ENCODE peak calls at places on chromosomes 16 and 17, in nine cellular contexts. C is AG20443; K is HuH-7.5; B is iPS-NIHi11; U is AG08396; Y is stimulated activated CD4-positive, alpha-beta T cell treated with anti-CD3 and anti-CD28 coated beads, Interleukin-1b, Interleukin-23, amount 100 ng/mL, for 48 hours; F is H54; N is cardiac fibroblast; T is SHP77. G is an unnamed sample.

GRCh38 chr16:13322357-13322756 is 421.0 kb downstream of the SHISA9 start:
- DNase-seq in C (no peak), K (no peak), B (no peak), U (no peak), Y (no peak), F (no peak), N (no peak), T (no peak), G (no peak)

GRCh38 chr17:74759243-74759801 is 10.9 kb downstream of the NHERF1 start:
- DNase-seq in C (no peak), K (no peak), B (no peak), U (no peak), Y (no peak), F (no peak), N (no peak), T (no peak), G (no peak)

GRCh38 chr17:34609210-34609609 is 29.8 kb downstream of the TMEM132E start:
- DNase-seq in C (no peak), K (no peak), B (no peak), U (no peak), Y (no peak), F (no peak), N (no peak), T (no peak), G (no peak)

GRCh38 chr16:71769222-71769621 is 39.4 kb downstream of the AP1G1 start:
- DNase-seq in C (no peak), K (no peak), B (no peak), U (no peak), Y (no peak), F (no peak), N (no peak), T (no peak), G (no peak)

GRCh38 chr17:73396429-73397277 is 84.9 kb upstream of the CDC42EP4 start:
- DNase-seq in C (no peak), K (no peak), B (no peak), U (no peak), Y (no peak), F (no peak), N (peak; percentile 9), T (no peak), G (no peak)

GRCh38 chr17:49913226-49914095 is 55.5 kb upstream of the DLX4 start:
- DNase-seq in C (peak; percentile 79), K (no peak), B (no peak), U (peak; percentile 56), Y (no peak), F (peak; percentile 98), N (peak; percentile 57), T (no peak), G (no peak)

GRCh38 chr17:10053976-10054551 is 144.3 kb downstream of the GAS7 start:
- DNase-seq in C (no peak), K (no peak), B (no peak), U (no peak), Y (no peak), F (no peak), N (no peak), T (no peak), G (no peak)

GRCh38 chr16:81855552-81856153 is 76.6 kb downstream of the PLCG2 start:
- DNase-seq in C (no peak), K (no peak), B (no peak), U (no peak), Y (no peak), F (no peak), N (no peak), T (no peak), G (no peak)

GRCh38 chr17:1473170-1473569 is 17.1 kb upstream of the CRK start:
- DNase-seq in C (no peak), K (no peak), B (no peak), U (no peak), Y (no peak), F (no peak), N (no peak), T (no peak), G (no peak)

GRCh38 chr17:74730491-74731346 is 6.3 kb upstream of the RAB37 start:
- DNase-seq in C (no peak), K (no peak), B (no peak), U (no peak), Y (peak; percentile 19), F (no peak), N (no peak), T (no peak), G (peak; percentile 80)

GRCh38 chr17:60864674-60865080 is 187.0 kb downstream of the BCAS3 start:
- DNase-seq in C (no peak), K (no peak), B (no peak), U (no peak), Y (no peak), F (no peak), N (no peak), T (no peak), G (no peak)

GRCh38 chr17:2235792-2236365 is 67.7 kb downstream of the SMG6 start:
- DNase-seq in C (no peak), K (no peak), B (no peak), U (no peak), Y (no peak), F (no peak), N (peak; percentile 80), T (no peak), G (no peak)

GRCh38 chr17:3794890-3795757 is 5.9 kb downstream of the ITGAE start:
- DNase-seq in C (peak; percentile 44), K (peak; percentile 20), B (peak; percentile 48), U (peak; percentile 42), Y (peak; percentile 20), F (peak; percentile 75), N (peak; percentile 64), T (no peak), G (no peak)

GRCh38 chr16:24670623-24671454 is 58.6 kb upstream of the TNRC6A start:
- DNase-seq in C (peak; percentile 80), K (no peak), B (peak; percentile 67), U (peak; percentile 79), Y (peak; percentile 14), F (peak; percentile 58), N (peak; percentile 86), T (peak; percentile 54), G (no peak)

GRCh38 chr16:23254338-23254737 is 47.8 kb upstream of the SCNN1B start:
- DNase-seq in C (peak; percentile 22), K (no peak), B (no peak), U (peak; percentile 60), Y (no peak), F (peak; percentile 45), N (peak; percentile 10), T (no peak), G (no peak)

GRCh38 chr16:81238296-81239011 is at the start of gene BCO1:
- DNase-seq in C (peak; percentile 41), K (no peak), B (no peak), U (peak; percentile 29), Y (no peak), F (peak; percentile 8), N (peak; percentile 52), T (peak; percentile 30), G (no peak)

GRCh38 chr17:51231999-51232398 is 27.9 kb downstream of the MBTD1 start:
- DNase-seq in C (no peak), K (no peak), B (no peak), U (no peak), Y (no peak), F (no peak), N (no peak), T (no peak), G (no peak)

GRCh38 chr17:76599699-76600460 is 14.2 kb upstream of the ST6GALNAC2 start:
- DNase-seq in C (no peak), K (no peak), B (no peak), U (no peak), Y (no peak), F (no peak), N (no peak), T (no peak), G (peak; percentile 55)

GRCh38 chr16:60100371-60100770 is 1366.3 kb upstream of the GOT2 start:
- DNase-seq in C (no peak), K (no peak), B (no peak), U (no peak), Y (no peak), F (no peak), N (no peak), T (no peak), G (no peak)

GRCh38 chr16:10039220-10040096 is 142.8 kb downstream of the GRIN2A start:
- DNase-seq in C (peak; percentile 18), K (no peak), B (peak; percentile 75), U (peak; percentile 10), Y (no peak), F (no peak), N (no peak), T (no peak), G (no peak)

GRCh38 chr17:34121311-34121710 is 133.8 kb upstream of the CCL2 start:
- DNase-seq in C (no peak), K (no peak), B (no peak), U (no peak), Y (no peak), F (no peak), N (no peak), T (no peak), G (no peak)

GRCh38 chr17:41610965-41611640 is 1.5 kb downstream of the KRT16 start:
- DNase-seq in C (no peak), K (no peak), B (no peak), U (no peak), Y (no peak), F (no peak), N (no peak), T (no peak), G (no peak)

GRCh38 chr17:7311110-7311698 is 3.8 kb downstream of the EIF5A start:
- DNase-seq in C (no peak), K (no peak), B (no peak), U (no peak), Y (no peak), F (no peak), N (no peak), T (no peak), G (no peak)

GRCh38 chr17:79465011-79466006 is 145.5 kb downstream of the RBFOX3 start:
- DNase-seq in C (no peak), K (no peak), B (no peak), U (no peak), Y (no peak), F (no peak), N (no peak), T (no peak), G (no peak)

GRCh38 chr17:77495575-77495974 is 354.8 kb downstream of the SEC14L1 start:
- DNase-seq in C (no peak), K (no peak), B (no peak), U (no peak), Y (no peak), F (no peak), N (no peak), T (no peak), G (no peak)